ENCODE peak calls at places on chromosome 7, in nine cellular contexts. H, D, X, O, F, W, M, V and R are unnamed samples.

GRCh38 chr7:92707435-92707834 is 117.2 kb upstream of the FAM133B start:
- DNase-seq in H (no peak), D (no peak), X (no peak), O (no peak), F (no peak), W (no peak), M (no peak), V (no peak), R (no peak)

GRCh38 chr7:155884225-155885161 is 72.2 kb upstream of the SHH start:
- DNase-seq in H (no peak), D (no peak), X (no peak), O (no peak), F (no peak), W (no peak), M (no peak), V (no peak), R (no peak)

GRCh38 chr7:139407555-139407954 is 47.9 kb downstream of the LUC7L2 start:
- DNase-seq in H (no peak), D (no peak), X (no peak), O (no peak), F (no peak), W (no peak), M (no peak), V (no peak), R (no peak)

GRCh38 chr7:130959743-130960207 is 225.8 kb upstream of the KLF14 start:
- DNase-seq in H (no peak), D (no peak), X (no peak), O (peak), F (no peak), W (no peak), M (no peak), V (no peak), R (no peak)

GRCh38 chr7:94355389-94355788 is 39.3 kb upstream of the COL1A2 start:
- DNase-seq in H (no peak), D (no peak), X (no peak), O (peak), F (no peak), W (no peak), M (no peak), V (no peak), R (no peak)

GRCh38 chr7:2894118-2894940 is 50.2 kb upstream of the GNA12 start:
- DNase-seq in H (no peak), D (no peak), X (peak), O (no peak), F (peak), W (no peak), M (peak), V (no peak), R (peak)

GRCh38 chr7:16651391-16652254 is 5.6 kb downstream of the BZW2 start:
- DNase-seq in H (no peak), D (no peak), X (no peak), O (peak), F (no peak), W (no peak), M (no peak), V (no peak), R (no peak)

GRCh38 chr7:128937647-128938523 is at the start of gene IRF5:
- DNase-seq in H (no peak), D (no peak), X (no peak), O (no peak), F (no peak), W (peak), M (no peak), V (peak), R (peak)

GRCh38 chr7:128783143-128783799 is 7.7 kb upstream of the OPN1SW start:
- DNase-seq in H (no peak), D (peak), X (no peak), O (peak), F (no peak), W (peak), M (no peak), V (peak), R (no peak)

GRCh38 chr7:96067321-96067720 is 254.6 kb downstream of the SLC25A13 start:
- DNase-seq in H (no peak), D (no peak), X (no peak), O (no peak), F (no peak), W (no peak), M (no peak), V (no peak), R (no peak)

GRCh38 chr7:11833431-11833830 is 1.4 kb upstream of the THSD7A start:
- DNase-seq in H (peak), D (no peak), X (no peak), O (no peak), F (no peak), W (peak), M (no peak), V (peak), R (peak)

GRCh38 chr7:130943336-130943901 is 209.4 kb upstream of the KLF14 start:
- DNase-seq in H (peak), D (no peak), X (peak), O (peak), F (no peak), W (no peak), M (no peak), V (no peak), R (peak)

GRCh38 chr7:155660059-155660757 is 15.7 kb downstream of the RBM33 start:
- DNase-seq in H (no peak), D (no peak), X (no peak), O (no peak), F (no peak), W (no peak), M (no peak), V (no peak), R (no peak)

GRCh38 chr7:107505997-107506682 is 36.3 kb downstream of the GPR22 start:
- DNase-seq in H (peak), D (no peak), X (no peak), O (no peak), F (no peak), W (no peak), M (no peak), V (no peak), R (no peak)

GRCh38 chr7:44581426-44581906 is 565 bp downstream of the TMED4 start:
- DNase-seq in H (no peak), D (peak), X (peak), O (peak), F (no peak), W (no peak), M (peak), V (no peak), R (no peak)